ENCODE peak calls at places on chromosomes 1 and 21, in five cellular contexts. Z is ovary, M is suprapubic skin, F is K562, K is A549. O is an unnamed sample.

GRCh38 chr1:159669338-159669737 is 45.1 kb downstream of the CRP start:
- DNase-seq in M (no peak), F (no peak), K (no peak), Z (no peak), O (no peak)

GRCh38 chr1:118987431-118988185 is 535 bp downstream of the TBX15 start:
- DNase-seq in M (no peak), F (no peak), Z (no peak), K (no peak), O (no peak)

GRCh38 chr1:88061106-88061829 is 622.8 kb upstream of the PKN2 start:
- DNase-seq in M (no peak), Z (no peak), K (peak; percentile 36), F (peak; percentile 5), O (peak; percentile 33)

GRCh38 chr21:23101111-23101510 is 2102.9 kb downstream of the NCAM2 start:
- DNase-seq in F (no peak), M (no peak), K (no peak), Z (no peak), O (no peak)

GRCh38 chr1:154866995-154867795 is 2.9 kb downstream of the KCNN3 start:
- DNase-seq in K (peak; percentile 44), F (no peak), M (no peak), Z (no peak), O (peak; percentile 37)

GRCh38 chr1:179824265-179824664 is 53.3 kb downstream of the TOR1AIP2 start:
- DNase-seq in M (peak; percentile 79), F (no peak), K (no peak), Z (no peak), O (peak; percentile 39)

GRCh38 chr1:212858461-212859265 is 588 bp downstream of the FLVCR1 start:
- DNase-seq in K (peak; percentile 32), Z (peak; percentile 43), M (no peak), F (peak; percentile 42), O (peak; percentile 37)

GRCh38 chr1:98133151-98133550 is 212.3 kb upstream of the DPYD start:
- DNase-seq in K (no peak), Z (no peak), F (no peak), M (no peak), O (no peak)

GRCh38 chr1:46456411-46456963 is 33.1 kb upstream of the DMBX1 start:
- DNase-seq in M (no peak), Z (no peak), K (no peak), F (no peak), O (no peak)

GRCh38 chr1:111290104-111290503 is 547 bp upstream of the CHIA start:
- DNase-seq in Z (no peak), K (no peak), F (no peak), M (no peak), O (no peak)

GRCh38 chr1:203268901-203269653 is 36.2 kb upstream of the BTG2 start:
- DNase-seq in M (no peak), Z (no peak), K (peak; percentile 76), F (peak; percentile 76), O (peak; percentile 44)

GRCh38 chr21:33998402-33998801 is 75.0 kb upstream of the MRPS6 start:
- DNase-seq in F (no peak), K (no peak), Z (no peak), M (no peak), O (no peak)

GRCh38 chr1:95004013-95004412 is 68.7 kb downstream of the ALG14 start:
- DNase-seq in M (no peak), F (no peak), Z (no peak), K (no peak), O (no peak)

GRCh38 chr1:1024421-1025415 is 4.8 kb downstream of the AGRN start:
- DNase-seq in M (no peak), Z (no peak), K (no peak), F (no peak), O (peak; percentile 82)

GRCh38 chr1:185343306-185343705 is 26.3 kb upstream of the IVNS1ABP start:
- DNase-seq in M (no peak), Z (no peak), K (no peak), F (no peak), O (no peak)

GRCh38 chr21:14554948-14555347 is 8.8 kb upstream of the SAMSN1 start:
- DNase-seq in K (no peak), Z (no peak), F (no peak), M (no peak), O (no peak)

GRCh38 chr1:63405021-63405420 is 37.6 kb downstream of the ALG6 start:
- DNase-seq in F (no peak), K (no peak), M (no peak), Z (no peak), O (no peak)

GRCh38 chr1:159936284-159936904 is 9.0 kb downstream of the IGSF9 start:
- DNase-seq in Z (peak; percentile 77), K (peak; percentile 84), F (peak; percentile 81), M (peak; percentile 90), O (peak; percentile 77)

GRCh38 chr21:14863745-14864210 is 201.0 kb downstream of the NRIP1 start:
- DNase-seq in K (no peak), Z (no peak), M (no peak), F (peak; percentile 18), O (no peak)

GRCh38 chr1:27719286-27720251 is 6.2 kb upstream of the FAM76A start:
- DNase-seq in M (no peak), Z (no peak), F (no peak), K (no peak), O (no peak)

GRCh38 chr21:34513109-34513675 is 1.2 kb upstream of the KCNE1 start:
- DNase-seq in K (no peak), Z (no peak), M (no peak), F (no peak), O (no peak)

GRCh38 chr21:33640697-33641338 is 723 bp downstream of the CRYZL1 start:
- DNase-seq in M (no peak), K (no peak), Z (no peak), F (peak; percentile 23), O (no peak)

GRCh38 chr1:39048745-39049370 is 22.7 kb downstream of the NDUFS5 start:
- DNase-seq in M (peak; percentile 57), Z (peak; percentile 11), F (peak; percentile 36), K (no peak), O (no peak)

GRCh38 chr1:43123031-43123430 is 49.1 kb downstream of the EBNA1BP2 start:
- DNase-seq in Z (no peak), M (no peak), K (no peak), F (no peak), O (no peak)

GRCh38 chr1:27258598-27258997 is 24.2 kb downstream of the WDTC1 start:
- DNase-seq in Z (no peak), K (no peak), M (no peak), F (no peak), O (no peak)

GRCh38 chr1:81617308-81618027 is 183.3 kb upstream of the ADGRL2 start:
- DNase-seq in M (no peak), F (no peak), Z (no peak), K (no peak), O (no peak)

GRCh38 chr1:121519042-121519755 is 334.4 kb downstream of the SRGAP2C start:
- DNase-seq in F (peak; percentile 17), Z (no peak), M (peak; percentile 78), K (peak; percentile 40), O (peak; percentile 69)

GRCh38 chr1:94522304-94522703 is 19.3 kb downstream of the F3 start:
- DNase-seq in K (no peak), F (no peak), Z (no peak), M (no peak), O (no peak)

GRCh38 chr1:114723457-114723856 is 6.9 kb upstream of the NRAS start:
- DNase-seq in Z (no peak), K (no peak), F (no peak), M (no peak), O (no peak)

GRCh38 chr1:20729155-20729931 is 3.2 kb downstream of the SH2D5 start:
- DNase-seq in K (no peak), F (no peak), M (no peak), Z (no peak), O (peak; percentile 63)

GRCh38 chr1:233304489-233305102 is 9.1 kb upstream of the PCNX2 start:
- DNase-seq in M (no peak), Z (no peak), K (no peak), F (peak; percentile 20), O (no peak)

DNA sequence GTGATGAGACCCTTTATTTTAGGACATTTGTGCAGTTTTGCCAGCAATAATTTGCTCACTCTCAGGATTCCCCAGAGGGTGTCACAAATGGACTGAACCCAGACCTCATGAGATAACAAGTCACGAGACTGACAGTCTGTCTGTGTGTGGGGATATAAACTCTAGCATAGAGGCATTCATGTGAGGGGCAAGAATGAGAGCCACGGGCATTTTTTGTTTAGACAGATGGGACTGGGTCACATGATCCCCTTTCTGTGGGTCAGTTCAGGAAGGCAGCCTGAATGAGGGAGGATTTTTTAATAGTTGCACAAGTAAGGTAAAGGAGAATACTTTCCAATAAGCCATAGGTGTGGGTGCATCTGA is 66.4 kb downstream of the NAV1 start:
- DNase-seq in Z (no peak), K (no peak), F (no peak), M (no peak), O (no peak)
- H3K27ac ChIP-seq in Z (no peak overlapping the region), K (peak overlapping the region; percentile 90), F (no peak overlapping the region), M (no peak overlapping the region), O (no peak overlapping the region)

DNA sequence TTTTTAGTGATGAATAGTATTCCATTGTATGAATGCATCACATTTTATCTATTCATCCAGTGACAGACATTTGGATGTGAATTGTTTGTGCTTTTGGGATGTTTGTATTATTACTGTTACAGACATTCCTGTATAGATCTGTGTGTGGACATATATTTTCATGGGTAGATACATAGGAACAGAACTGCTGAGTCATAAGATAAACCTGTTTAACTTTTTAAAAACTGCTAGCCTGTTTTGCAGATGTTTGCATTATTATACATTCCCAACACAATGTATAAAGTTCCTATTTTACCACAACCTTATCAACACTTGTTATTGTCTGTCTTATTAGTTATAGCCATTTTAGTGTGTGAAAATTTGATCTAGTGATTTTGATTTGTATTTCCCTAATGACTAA is 46.8 kb downstream of the TYW3 start:
- DNase-seq in M (no peak), K (no peak), Z (no peak), F (no peak), O (no peak)
- TF ChIP-seq EP300 in M (no peak), K (no peak), Z (no peak), F (no peak), O (no peak)

GRCh38 chr1:84620720-84621313 is 46.6 kb upstream of the CTBS start:
- DNase-seq in F (peak; percentile 90), K (peak; percentile 44), Z (peak; percentile 88), M (peak; percentile 86), O (peak; percentile 97)
- TF ChIP-seq POLR2A in F (peak; percentile 68), K (peak; percentile 32), Z (no peak), M (no peak), O (no peak)

GRCh38 chr1:153677718-153678518 is 570 bp upstream of the NPR1 start:
- DNase-seq in F (peak; percentile 67), K (peak; percentile 69), M (no peak), Z (peak; percentile 69), O (peak; percentile 63)

GRCh38 chr1:153682730-153683129 is 4.2 kb downstream of the NPR1 start:
- DNase-seq in F (no peak), K (no peak), M (no peak), Z (no peak), O (no peak)

GRCh38 chr1:153679337-153680119 is 1.0 kb downstream of the NPR1 start:
- DNase-seq in K (no peak), Z (peak; percentile 68), M (no peak), F (no peak), O (no peak)

GRCh38 chr1:153678519-153679336 is at the start of gene NPR1:
- DNase-seq in Z (peak; percentile 86), M (peak; percentile 92), F (no peak), K (peak; percentile 48), O (peak; percentile 40)

DNA sequence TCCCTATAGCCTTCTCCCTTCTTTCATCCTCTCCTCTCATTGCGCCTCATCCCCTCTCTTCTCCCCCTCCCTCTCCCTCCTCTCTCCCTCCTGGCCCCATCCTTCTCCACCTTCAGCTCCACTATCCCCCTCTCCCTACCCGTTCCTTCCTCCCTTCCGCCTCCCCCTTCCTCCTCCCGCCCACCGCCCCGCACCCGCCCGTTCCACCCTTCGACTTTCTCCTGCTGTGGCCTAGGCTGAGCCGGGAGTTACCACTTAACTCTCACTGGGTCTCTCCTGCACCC is 1.6 kb downstream of the NPR1 start:
- DNase-seq in F (no peak), K (no peak), M (no peak), Z (no peak), O (no peak)
- H3K27ac ChIP-seq in F (no peak overlapping the region), K (no peak overlapping the region), M (no peak overlapping the region), Z (peak overlapping the region; percentile 78), O (peak overlapping the region; percentile 69)

O was measured in upper lobe of left lung.